ENCODE peak calls at places on chromosome 1, in four cellular contexts. R is caudate nucleus; N is endothelial cell; C is activated CD4-positive, alpha-beta memory T cell treated with anti-CD3 and anti-CD28 coated beads, Interleukin-2, amount 10 ng/mL, durations not matched to agents 7 days and 5 days. W is an unnamed sample.

GRCh38 chr1:23619299-23620188 is 60.2 kb upstream of the ID3 start:
- DNase-seq in R (no peak), N (no peak), C (peak), W (peak)

GRCh38 chr1:77282866-77283539 is 1.2 kb downstream of the AK5 start:
- DNase-seq in N (peak), R (no peak), C (no peak), W (peak)

GRCh38 chr1:196295766-196296165 is 312.5 kb downstream of the KCNT2 start:
- DNase-seq in N (no peak), C (no peak), R (no peak), W (no peak)

GRCh38 chr1:198399452-198399851 is 141.0 kb downstream of the ATP6V1G3 start:
- DNase-seq in R (no peak), N (no peak), C (no peak), W (no peak)

GRCh38 chr1:2526824-2527552 is 592 bp upstream of the PANK4 start:
- DNase-seq in C (peak), N (no peak), R (peak), W (no peak)

GRCh38 chr1:167233373-167233772 is 12.7 kb downstream of the POU2F1 start:
- DNase-seq in R (no peak), N (no peak), C (no peak), W (no peak)

GRCh38 chr1:2975466-2976179 is 45.6 kb upstream of the ACTRT2 start:
- DNase-seq in R (no peak), C (no peak), N (no peak), W (peak)

GRCh38 chr1:229093546-229094336 is 177.2 kb upstream of the RAB4A start:
- DNase-seq in R (no peak), N (no peak), C (no peak), W (peak)

GRCh38 chr1:24107462-24108225 is 4.3 kb downstream of the MYOM3 start:
- DNase-seq in R (no peak), N (no peak), C (no peak), W (no peak)

GRCh38 chr1:67687198-67687545 is 2.2 kb downstream of the GADD45A start:
- DNase-seq in R (no peak), C (no peak), N (no peak), W (no peak)

W was measured in left kidney.